ENCODE peak calls at places on chromosome 1, in six cellular contexts. L is adrenal gland; S is cardiac fibroblast; X is CD4-positive, alpha-beta T cell; J is stimulated activated CD8-positive, alpha-beta memory T cell treated with anti-CD3 and anti-CD28 coated beads, Interleukin-4, amount 100 ng/mL, for 4 hours; C is left ventricle myocardium inferior. K is an unnamed sample.

GRCh38 chr1:168628807-168629206 is 52.4 kb downstream of the XCL1 start:
- DNase-seq in L (no peak), S (peak), X (no peak), J (no peak), C (no peak), K (no peak)

GRCh38 chr1:86823821-86824500 is 90.0 kb downstream of the SELENOF start:
- DNase-seq in L (no peak), S (no peak), X (no peak), J (no peak), C (no peak), K (no peak)

GRCh38 chr1:79006564-79006963 is at the start of gene ADGRL4:
- DNase-seq in L (peak), S (peak), X (no peak), J (no peak), C (peak), K (peak)

GRCh38 chr1:45266151-45266801 is 59.9 kb upstream of the ZSWIM5 start:
- DNase-seq in L (peak), S (peak), X (no peak), J (no peak), C (peak), K (no peak)

GRCh38 chr1:233972563-233972950 is 68.1 kb downstream of the SLC35F3 start:
- DNase-seq in L (no peak), S (no peak), X (no peak), J (no peak), C (no peak), K (no peak)

GRCh38 chr1:33330906-33331305 is 10.0 kb upstream of the A3GALT2 start:
- DNase-seq in L (no peak), S (no peak), X (no peak), J (no peak), C (no peak), K (no peak)

GRCh38 chr1:41493117-41493536 is 8.6 kb upstream of the EDN2 start:
- DNase-seq in L (no peak), S (peak), X (no peak), J (no peak), C (peak), K (no peak)

GRCh38 chr1:164787834-164788231 is 228.8 kb downstream of the PBX1 start:
- DNase-seq in L (no peak), S (no peak), X (no peak), J (no peak), C (no peak), K (no peak)

GRCh38 chr1:20964540-20965484 is 177.7 kb upstream of the HP1BP3 start:
- DNase-seq in L (no peak), S (no peak), X (no peak), J (no peak), C (no peak), K (no peak)

GRCh38 chr1:219567341-219567947 is 45.5 kb downstream of the ZC3H11B start:
- DNase-seq in L (no peak), S (peak), X (no peak), J (no peak), C (no peak), K (no peak)

GRCh38 chr1:228139931-228140723 is at the start of gene GUK1:
- DNase-seq in L (peak), S (peak), X (peak), J (peak), C (peak), K (peak)

GRCh38 chr1:89516055-89516454 is 8.6 kb upstream of the LRRC8B start:
- DNase-seq in L (no peak), S (peak), X (no peak), J (no peak), C (no peak), K (no peak)

GRCh38 chr1:55559111-55559510 is 343.9 kb upstream of the USP24 start:
- DNase-seq in L (no peak), S (peak), X (no peak), J (no peak), C (no peak), K (no peak)

GRCh38 chr1:179229214-179230140 is at the start of gene ABL2:
- DNase-seq in L (peak), S (no peak), X (peak), J (peak), C (peak), K (peak)

GRCh38 chr1:216111842-216112241 is 311.4 kb downstream of the USH2A start:
- DNase-seq in L (no peak), S (peak), X (no peak), J (no peak), C (no peak), K (no peak)

GRCh38 chr1:201016211-201016651 is 7.3 kb downstream of the KIF21B start:
- DNase-seq in L (no peak), S (no peak), X (no peak), J (no peak), C (peak), K (peak)

GRCh38 chr1:66435541-66435940 is 98.4 kb upstream of the SGIP1 start:
- DNase-seq in L (no peak), S (no peak), X (no peak), J (no peak), C (no peak), K (no peak)

GRCh38 chr1:31335007-31335406 is 37.9 kb downstream of the FABP3 start:
- DNase-seq in L (no peak), S (peak), X (no peak), J (no peak), C (no peak), K (no peak)

GRCh38 chr1:17573518-17574041 is 34.1 kb downstream of the ARHGEF10L start:
- DNase-seq in L (no peak), S (no peak), X (no peak), J (no peak), C (no peak), K (no peak)

GRCh38 chr1:88956003-88956402 is 36.4 kb downstream of the KYAT3 start:
- DNase-seq in L (no peak), S (no peak), X (no peak), J (no peak), C (no peak), K (no peak)

GRCh38 chr1:43708006-43708412 is 673 bp downstream of the ST3GAL3 start:
- DNase-seq in L (no peak), S (peak), X (no peak), J (no peak), C (no peak), K (no peak)

GRCh38 chr1:88524129-88524528 is 159.9 kb upstream of the PKN2 start:
- DNase-seq in L (no peak), S (no peak), X (no peak), J (no peak), C (no peak), K (no peak)

GRCh38 chr1:55378582-55378981 is 163.4 kb upstream of the USP24 start:
- DNase-seq in L (peak), S (peak), X (no peak), J (no peak), C (no peak), K (no peak)

GRCh38 chr1:241591736-241592135 is 48.4 kb downstream of the CHML start:
- DNase-seq in L (no peak), S (no peak), X (no peak), J (no peak), C (no peak), K (no peak)

GRCh38 chr1:44390277-44390676 is 14.8 kb upstream of the RNF220 start:
- DNase-seq in L (no peak), S (peak), X (no peak), J (no peak), C (no peak), K (no peak)

GRCh38 chr1:243287652-243288051 is 31.8 kb downstream of the SDCCAG8 start:
- DNase-seq in L (no peak), S (peak), X (no peak), J (no peak), C (no peak), K (no peak)

GRCh38 chr1:109535971-109536491 is 3.6 kb upstream of the GPR61 start:
- DNase-seq in L (no peak), S (no peak), X (no peak), J (no peak), C (peak), K (no peak)

GRCh38 chr1:88216441-88216840 is 467.6 kb upstream of the PKN2 start:
- DNase-seq in L (no peak), S (no peak), X (no peak), J (no peak), C (no peak), K (no peak)

GRCh38 chr1:22376976-22377375 is 74.7 kb upstream of the ZBTB40 start:
- DNase-seq in L (no peak), S (no peak), X (no peak), J (no peak), C (no peak), K (no peak)